ENCODE peak calls at places on chromosomes 2 and 18, in six cellular contexts. One of them, this sample, is unnamed.

GRCh38 chr2:120984046-120984445 is 248.4 kb downstream of the GLI2 start:
- DNase-seq in H1: no peak
- DNase-seq in mesenchymal stem cell: no peak
- DNase-seq in neuronal stem cell: no peak
- DNase-seq in trophoblast cell: no peak
- DNase-seq in IMR-90: no peak
- DNase-seq in this sample: no peak

GRCh38 chr2:70707706-70708105 is 60.3 kb downstream of the ADD2 start:
- DNase-seq in trophoblast cell: no peak
- DNase-seq in neuronal stem cell: no peak
- DNase-seq in IMR-90: no peak
- DNase-seq in H1: no peak
- DNase-seq in mesenchymal stem cell: no peak
- DNase-seq in this sample: no peak

GRCh38 chr2:103656558-103656957 is 894.7 kb downstream of the TMEM182 start:
- DNase-seq in H1: no peak
- DNase-seq in IMR-90: no peak
- DNase-seq in neuronal stem cell: peak
- DNase-seq in trophoblast cell: no peak
- DNase-seq in mesenchymal stem cell: no peak
- DNase-seq in this sample: no peak

GRCh38 chr18:5868218-5868904 is 27.0 kb downstream of the TMEM200C start:
- DNase-seq in neuronal stem cell: peak
- DNase-seq in mesenchymal stem cell: peak
- DNase-seq in trophoblast cell: peak
- DNase-seq in H1: peak
- DNase-seq in IMR-90: peak
- DNase-seq in this sample: peak

GRCh38 chr2:149094217-149095015 is 55.9 kb downstream of the LYPD6B start:
- DNase-seq in H1: no peak
- DNase-seq in neuronal stem cell: no peak
- DNase-seq in mesenchymal stem cell: peak
- DNase-seq in trophoblast cell: peak
- DNase-seq in IMR-90: no peak
- DNase-seq in this sample: no peak

GRCh38 chr2:175454953-175455389 is 273.5 kb upstream of the ATP5MC3 start:
- DNase-seq in neuronal stem cell: no peak
- DNase-seq in IMR-90: no peak
- DNase-seq in mesenchymal stem cell: no peak
- DNase-seq in trophoblast cell: no peak
- DNase-seq in H1: no peak
- DNase-seq in this sample: peak

GRCh38 chr2:161414385-161415040 is 1.6 kb upstream of the TBR1 start:
- DNase-seq in neuronal stem cell: peak
- DNase-seq in trophoblast cell: peak
- DNase-seq in IMR-90: peak
- DNase-seq in H1: peak
- DNase-seq in mesenchymal stem cell: peak
- DNase-seq in this sample: peak

GRCh38 chr18:7857562-7857961 is 290.4 kb downstream of the PTPRM start:
- DNase-seq in neuronal stem cell: no peak
- DNase-seq in trophoblast cell: no peak
- DNase-seq in IMR-90: no peak
- DNase-seq in mesenchymal stem cell: no peak
- DNase-seq in H1: no peak
- DNase-seq in this sample: no peak

GRCh38 chr2:30359644-30360167 is 87.3 kb upstream of the LCLAT1 start:
- DNase-seq in neuronal stem cell: no peak
- DNase-seq in IMR-90: peak
- DNase-seq in H1: no peak
- DNase-seq in mesenchymal stem cell: peak
- DNase-seq in trophoblast cell: no peak
- DNase-seq in this sample: no peak

GRCh38 chr18:65322895-65323294 is 427.9 kb upstream of the CDH7 start:
- DNase-seq in trophoblast cell: no peak
- DNase-seq in IMR-90: no peak
- DNase-seq in neuronal stem cell: no peak
- DNase-seq in mesenchymal stem cell: no peak
- DNase-seq in H1: no peak
- DNase-seq in this sample: no peak

GRCh38 chr2:15963977-15964670 is 23.8 kb downstream of the MYCN start:
- DNase-seq in mesenchymal stem cell: no peak
- DNase-seq in neuronal stem cell: no peak
- DNase-seq in H1: no peak
- DNase-seq in trophoblast cell: no peak
- DNase-seq in IMR-90: no peak
- DNase-seq in this sample: no peak

GRCh38 chr18:26386002-26386401 is 159.8 kb downstream of the TAF4B start:
- DNase-seq in neuronal stem cell: no peak
- DNase-seq in H1: no peak
- DNase-seq in mesenchymal stem cell: peak
- DNase-seq in IMR-90: peak
- DNase-seq in trophoblast cell: no peak
- DNase-seq in this sample: no peak

GRCh38 chr2:231676243-231676642 is 32.1 kb upstream of the PTMA start:
- DNase-seq in mesenchymal stem cell: no peak
- DNase-seq in neuronal stem cell: no peak
- DNase-seq in H1: no peak
- DNase-seq in trophoblast cell: no peak
- DNase-seq in IMR-90: no peak
- DNase-seq in this sample: no peak

GRCh38 chr2:231672617-231673347 is 35.5 kb upstream of the PTMA start:
- DNase-seq in trophoblast cell: peak
- DNase-seq in IMR-90: peak
- DNase-seq in H1: peak
- DNase-seq in mesenchymal stem cell: peak
- DNase-seq in neuronal stem cell: no peak
- DNase-seq in this sample: peak

GRCh38 chr2:231673348-231673770 is 35.0 kb upstream of the PTMA start:
- DNase-seq in IMR-90: peak
- DNase-seq in mesenchymal stem cell: peak
- DNase-seq in neuronal stem cell: no peak
- DNase-seq in H1: peak
- DNase-seq in trophoblast cell: peak
- DNase-seq in this sample: peak

GRCh38 chr2:231677632-231678104 is 30.7 kb upstream of the PTMA start:
- DNase-seq in H1: peak
- DNase-seq in neuronal stem cell: peak
- DNase-seq in trophoblast cell: peak
- DNase-seq in IMR-90: peak
- DNase-seq in mesenchymal stem cell: peak
- DNase-seq in this sample: peak

GRCh38 chr2:231674587-231675334 is 33.6 kb upstream of the PTMA start:
- DNase-seq in IMR-90: peak
- DNase-seq in neuronal stem cell: peak
- DNase-seq in mesenchymal stem cell: peak
- DNase-seq in H1: peak
- DNase-seq in trophoblast cell: peak
- DNase-seq in this sample: peak
- H2AK5ac ChIP-seq in IMR-90: peak
- H2AK5ac ChIP-seq in neuronal stem cell: peak
- H2AK5ac ChIP-seq in mesenchymal stem cell: peak
- H2AK5ac ChIP-seq in H1: peak
- H2AK5ac ChIP-seq in trophoblast cell: peak
- H2AK5ac ChIP-seq in this sample: no peak

GRCh38 chr18:2050016-2050415 is 521.3 kb downstream of the METTL4 start:
- DNase-seq in H1: no peak
- DNase-seq in neuronal stem cell: no peak
- DNase-seq in IMR-90: no peak
- DNase-seq in trophoblast cell: no peak
- DNase-seq in mesenchymal stem cell: no peak
- DNase-seq in this sample: no peak

GRCh38 chr18:2050702-2051201 is 520.6 kb downstream of the METTL4 start:
- DNase-seq in IMR-90: no peak
- DNase-seq in mesenchymal stem cell: no peak
- DNase-seq in trophoblast cell: peak
- DNase-seq in neuronal stem cell: no peak
- DNase-seq in H1: no peak
- DNase-seq in this sample: no peak
- H4K91ac ChIP-seq in IMR-90: no peak
- H4K91ac ChIP-seq in mesenchymal stem cell: no peak
- H4K91ac ChIP-seq in trophoblast cell: no peak
- H4K91ac ChIP-seq in neuronal stem cell: no peak
- H4K91ac ChIP-seq in H1: no peak
- H4K91ac ChIP-seq in this sample: no peak

DNA sequence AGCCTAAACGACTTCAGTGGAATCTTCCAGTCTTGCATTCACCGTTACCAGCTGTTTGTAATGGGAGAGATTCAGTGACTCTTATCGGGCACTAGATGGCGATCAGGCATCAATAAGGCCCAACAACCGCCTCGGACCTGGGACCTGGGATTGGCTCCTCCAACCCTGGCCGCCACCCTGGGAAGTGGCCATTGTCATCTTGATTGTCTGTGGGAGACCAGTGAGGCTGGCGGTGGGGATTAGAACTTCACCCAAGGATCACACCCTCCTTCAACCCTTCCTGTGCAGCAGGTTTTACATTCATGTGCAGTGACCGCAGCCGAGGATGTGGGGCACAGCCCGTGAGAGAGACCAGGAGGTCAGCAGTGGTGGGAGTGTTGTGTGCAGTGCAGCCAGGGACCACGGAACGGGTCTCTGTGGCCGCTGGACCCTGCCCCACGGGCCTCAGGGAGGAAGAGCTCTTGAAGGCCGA is 85.3 kb downstream of the SPP2 start:
- DNase-seq in trophoblast cell: peak
- DNase-seq in H1: peak
- DNase-seq in mesenchymal stem cell: peak
- DNase-seq in IMR-90: peak
- DNase-seq in neuronal stem cell: peak
- DNase-seq in this sample: peak
- H2AFZ ChIP-seq in trophoblast cell: peak
- H2AFZ ChIP-seq in H1: peak
- H2AFZ ChIP-seq in mesenchymal stem cell: peak
- H2AFZ ChIP-seq in IMR-90: peak
- H2AFZ ChIP-seq in neuronal stem cell: peak
- H2AFZ ChIP-seq in this sample: no peak

GRCh38 chr18:48348739-48349138 is 60.4 kb downstream of the ZBTB7C start:
- DNase-seq in IMR-90: no peak
- DNase-seq in neuronal stem cell: no peak
- DNase-seq in H1: no peak
- DNase-seq in trophoblast cell: no peak
- DNase-seq in mesenchymal stem cell: no peak
- DNase-seq in this sample: no peak

GRCh38 chr18:48355526-48356115 is 53.6 kb downstream of the ZBTB7C start:
- DNase-seq in neuronal stem cell: no peak
- DNase-seq in H1: no peak
- DNase-seq in trophoblast cell: no peak
- DNase-seq in mesenchymal stem cell: no peak
- DNase-seq in IMR-90: no peak
- DNase-seq in this sample: peak

GRCh38 chr18:48351216-48352050 is 57.8 kb downstream of the ZBTB7C start:
- DNase-seq in neuronal stem cell: no peak
- DNase-seq in H1: no peak
- DNase-seq in trophoblast cell: no peak
- DNase-seq in mesenchymal stem cell: no peak
- DNase-seq in IMR-90: no peak
- DNase-seq in this sample: no peak

GRCh38 chr18:48354746-48355260 is 54.4 kb downstream of the ZBTB7C start:
- DNase-seq in IMR-90: no peak
- DNase-seq in neuronal stem cell: no peak
- DNase-seq in H1: no peak
- DNase-seq in trophoblast cell: no peak
- DNase-seq in mesenchymal stem cell: no peak
- DNase-seq in this sample: peak

DNA sequence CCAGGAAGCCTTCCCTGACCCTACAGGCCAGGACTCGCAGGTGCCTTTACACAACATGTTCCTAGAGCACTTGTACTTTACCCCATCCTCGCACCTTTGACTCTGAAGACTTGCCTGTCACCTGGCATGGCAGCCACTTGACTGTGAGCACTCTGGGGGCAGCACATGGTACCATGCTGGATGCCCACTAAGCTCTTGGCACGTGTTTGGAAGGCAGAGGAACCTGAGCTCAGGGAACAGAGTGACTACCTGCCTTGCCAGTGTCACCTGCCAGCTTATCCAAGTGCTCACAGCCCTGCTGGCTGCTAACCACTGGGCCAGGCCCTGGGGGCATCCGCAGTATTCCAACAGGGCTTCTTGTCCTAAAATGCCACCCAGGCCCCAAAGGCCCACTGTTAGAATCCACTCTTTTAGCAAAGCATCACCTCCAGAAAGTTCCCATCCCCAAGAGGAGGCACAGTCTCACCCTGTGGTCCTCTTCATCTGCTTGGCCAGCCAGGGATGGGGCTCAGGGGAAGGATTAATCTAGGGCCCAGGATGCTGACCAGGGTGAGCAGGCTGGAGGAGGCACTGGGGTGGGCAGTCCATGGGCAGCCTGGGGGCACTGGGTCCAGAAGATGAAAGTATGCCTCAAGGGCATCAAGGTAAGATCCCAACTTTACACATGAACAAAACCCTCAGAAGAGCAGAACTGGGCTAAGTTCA is 57.0 kb downstream of the ZBTB7C start:
- DNase-seq in IMR-90: no peak
- DNase-seq in trophoblast cell: no peak
- DNase-seq in H1: no peak
- DNase-seq in mesenchymal stem cell: no peak
- DNase-seq in neuronal stem cell: no peak
- DNase-seq in this sample: no peak
- H2AK5ac ChIP-seq in IMR-90: no peak
- H2AK5ac ChIP-seq in trophoblast cell: no peak
- H2AK5ac ChIP-seq in H1: no peak
- H2AK5ac ChIP-seq in mesenchymal stem cell: no peak
- H2AK5ac ChIP-seq in neuronal stem cell: no peak
- H2AK5ac ChIP-seq in this sample: no peak

This sample was measured in H9.